ENCODE peak calls at places on chromosome 2, in five cellular contexts. One of them, this sample, is unnamed.

GRCh38 chr2:143451622-143452021 is 322.4 kb downstream of the ARHGAP15 start:
- DNase-seq in A549: no peak
- DNase-seq in K562: no peak
- DNase-seq in H1: no peak
- DNase-seq in HepG2: no peak
- DNase-seq in this sample: peak

GRCh38 chr2:238761802-238762373 is 86.0 kb upstream of the TWIST2 start:
- DNase-seq in A549: no peak
- DNase-seq in K562: no peak
- DNase-seq in H1: no peak
- DNase-seq in HepG2: no peak
- DNase-seq in this sample: peak

GRCh38 chr2:70986499-70987189 is 8.0 kb downstream of the TEX261 start:
- DNase-seq in A549: no peak
- DNase-seq in K562: no peak
- DNase-seq in H1: no peak
- DNase-seq in HepG2: no peak
- DNase-seq in this sample: no peak

GRCh38 chr2:102055346-102055975 is 63.7 kb downstream of the IL1R2 start:
- DNase-seq in A549: no peak
- DNase-seq in K562: no peak
- DNase-seq in H1: no peak
- DNase-seq in HepG2: no peak
- DNase-seq in this sample: peak

GRCh38 chr2:37300578-37300977 is 24.1 kb downstream of the PRKD3 start:
- DNase-seq in A549: no peak
- DNase-seq in K562: no peak
- DNase-seq in H1: no peak
- DNase-seq in HepG2: no peak
- DNase-seq in this sample: peak

GRCh38 chr2:32009479-32010256 is 1.1 kb downstream of the MEMO1 start:
- DNase-seq in A549: no peak
- DNase-seq in K562: peak
- DNase-seq in H1: no peak
- DNase-seq in HepG2: no peak
- DNase-seq in this sample: no peak

GRCh38 chr2:15840969-15841368 is 99.4 kb upstream of the MYCN start:
- DNase-seq in A549: no peak
- DNase-seq in K562: no peak
- DNase-seq in H1: no peak
- DNase-seq in HepG2: no peak
- DNase-seq in this sample: no peak

GRCh38 chr2:143893340-143893739 is 626.6 kb downstream of the ZEB2 start:
- DNase-seq in A549: no peak
- DNase-seq in K562: no peak
- DNase-seq in H1: no peak
- DNase-seq in HepG2: no peak
- DNase-seq in this sample: no peak

GRCh38 chr2:31266804-31267203 is 32.9 kb downstream of the EHD3 start:
- DNase-seq in A549: no peak
- DNase-seq in K562: no peak
- DNase-seq in H1: no peak
- DNase-seq in HepG2: no peak
- DNase-seq in this sample: no peak

GRCh38 chr2:165573534-165574461 is 104.3 kb downstream of the CSRNP3 start:
- DNase-seq in A549: no peak
- DNase-seq in K562: no peak
- DNase-seq in H1: peak
- DNase-seq in HepG2: peak
- DNase-seq in this sample: no peak

GRCh38 chr2:71891719-71892118 is 255.9 kb downstream of the CYP26B1 start:
- DNase-seq in A549: no peak
- DNase-seq in K562: no peak
- DNase-seq in H1: no peak
- DNase-seq in HepG2: no peak
- DNase-seq in this sample: no peak

GRCh38 chr2:99789851-99790250 is 300.0 kb upstream of the REV1 start:
- DNase-seq in A549: no peak
- DNase-seq in K562: no peak
- DNase-seq in H1: no peak
- DNase-seq in HepG2: no peak
- DNase-seq in this sample: peak

GRCh38 chr2:41720702-41721344 is 327.0 kb upstream of the PKDCC start:
- DNase-seq in A549: no peak
- DNase-seq in K562: no peak
- DNase-seq in H1: no peak
- DNase-seq in HepG2: no peak
- DNase-seq in this sample: peak

GRCh38 chr2:71613953-71614925 is 160.9 kb downstream of the DYSF start:
- DNase-seq in A549: no peak
- DNase-seq in K562: no peak
- DNase-seq in H1: no peak
- DNase-seq in HepG2: no peak
- DNase-seq in this sample: no peak

DNA sequence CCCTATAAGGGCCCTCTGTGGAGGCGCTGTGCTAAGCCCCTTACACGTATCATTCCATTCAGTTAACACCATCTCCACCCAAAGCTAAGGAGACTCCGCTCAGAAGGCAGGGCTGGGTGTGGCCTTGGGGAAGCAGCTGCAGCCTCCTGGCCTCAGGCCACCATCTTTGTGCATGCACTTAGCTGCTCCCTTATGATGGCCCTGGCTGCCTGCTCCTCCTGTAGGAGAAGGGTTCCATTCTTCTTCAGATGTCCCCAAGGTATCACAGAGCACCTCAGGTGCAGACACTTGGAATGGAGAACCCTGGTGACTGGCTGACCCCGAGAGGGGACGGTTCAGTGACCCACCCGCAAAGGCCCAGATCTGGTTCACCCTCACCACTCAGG is 9.6 kb downstream of the GPAT2 start:
- DNase-seq in A549: no peak
- DNase-seq in K562: no peak
- DNase-seq in H1: no peak
- DNase-seq in HepG2: no peak
- DNase-seq in this sample: no peak
- TF ChIP-seq POLR2A in A549: no peak
- TF ChIP-seq POLR2A in K562: no peak
- TF ChIP-seq POLR2A in H1: no peak
- TF ChIP-seq POLR2A in HepG2: no peak
- TF ChIP-seq POLR2A in this sample: no peak

GRCh38 chr2:234620018-234620417 is 123.1 kb upstream of the ARL4C start:
- DNase-seq in A549: no peak
- DNase-seq in K562: no peak
- DNase-seq in H1: no peak
- DNase-seq in HepG2: no peak
- DNase-seq in this sample: no peak
- H3K4me2 ChIP-seq in A549: no peak
- H3K4me2 ChIP-seq in K562: no peak
- H3K4me2 ChIP-seq in H1: no peak
- H3K4me2 ChIP-seq in HepG2: no peak
- H3K4me2 ChIP-seq in this sample: no peak

GRCh38 chr2:128714861-128715312 is 396.2 kb upstream of the HS6ST1 start:
- DNase-seq in A549: no peak
- DNase-seq in K562: no peak
- DNase-seq in H1: no peak
- DNase-seq in HepG2: no peak
- DNase-seq in this sample: no peak

GRCh38 chr2:128710770-128711169 is 392.1 kb upstream of the HS6ST1 start:
- DNase-seq in A549: no peak
- DNase-seq in K562: no peak
- DNase-seq in H1: no peak
- DNase-seq in HepG2: no peak
- DNase-seq in this sample: no peak

GRCh38 chr2:128715360-128715759 is 396.7 kb upstream of the HS6ST1 start:
- DNase-seq in A549: no peak
- DNase-seq in K562: no peak
- DNase-seq in H1: no peak
- DNase-seq in HepG2: no peak
- DNase-seq in this sample: no peak

GRCh38 chr2:128714285-128714684 is 395.6 kb upstream of the HS6ST1 start:
- DNase-seq in A549: no peak
- DNase-seq in K562: no peak
- DNase-seq in H1: no peak
- DNase-seq in HepG2: no peak
- DNase-seq in this sample: no peak

DNA sequence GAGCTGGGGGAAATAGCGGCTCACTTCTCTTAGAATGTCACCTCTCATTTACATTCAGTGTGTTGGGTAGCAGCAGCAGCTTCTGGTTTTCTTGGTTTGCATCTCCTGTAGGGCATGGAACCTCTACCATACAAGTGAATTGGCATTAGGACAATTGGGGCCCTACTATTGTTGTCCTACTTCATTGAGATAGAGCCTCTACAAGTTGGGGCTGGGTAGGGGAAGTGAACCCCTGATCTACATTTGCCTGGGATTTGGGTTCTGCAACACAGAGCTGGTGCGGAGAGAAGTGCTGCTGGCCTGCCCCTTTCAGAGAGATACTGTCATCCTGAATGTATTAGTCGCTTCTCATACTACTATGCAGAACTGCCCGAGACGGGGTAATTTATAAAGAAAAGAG is 391.6 kb upstream of the HS6ST1 start:
- DNase-seq in A549: no peak
- DNase-seq in K562: no peak
- DNase-seq in H1: no peak
- DNase-seq in HepG2: no peak
- DNase-seq in this sample: no peak
- TF ChIP-seq MAFK in A549: no peak
- TF ChIP-seq MAFK in K562: no peak
- TF ChIP-seq MAFK in H1: no peak
- TF ChIP-seq MAFK in HepG2: no peak
- TF ChIP-seq MAFK in this sample: no peak

GRCh38 chr2:74843371-74844298 is 9.7 kb downstream of the HK2 start:
- DNase-seq in A549: no peak
- DNase-seq in K562: no peak
- DNase-seq in H1: no peak
- DNase-seq in HepG2: peak
- DNase-seq in this sample: peak

GRCh38 chr2:74846481-74846880 is 12.6 kb downstream of the HK2 start:
- DNase-seq in A549: no peak
- DNase-seq in K562: no peak
- DNase-seq in H1: no peak
- DNase-seq in HepG2: no peak
- DNase-seq in this sample: no peak

GRCh38 chr2:74844752-74845151 is 10.8 kb downstream of the HK2 start:
- DNase-seq in A549: no peak
- DNase-seq in K562: no peak
- DNase-seq in H1: no peak
- DNase-seq in HepG2: no peak
- DNase-seq in this sample: no peak

GRCh38 chr2:74845991-74846390 is 12.1 kb downstream of the HK2 start:
- DNase-seq in A549: no peak
- DNase-seq in K562: no peak
- DNase-seq in H1: no peak
- DNase-seq in HepG2: no peak
- DNase-seq in this sample: peak

DNA sequence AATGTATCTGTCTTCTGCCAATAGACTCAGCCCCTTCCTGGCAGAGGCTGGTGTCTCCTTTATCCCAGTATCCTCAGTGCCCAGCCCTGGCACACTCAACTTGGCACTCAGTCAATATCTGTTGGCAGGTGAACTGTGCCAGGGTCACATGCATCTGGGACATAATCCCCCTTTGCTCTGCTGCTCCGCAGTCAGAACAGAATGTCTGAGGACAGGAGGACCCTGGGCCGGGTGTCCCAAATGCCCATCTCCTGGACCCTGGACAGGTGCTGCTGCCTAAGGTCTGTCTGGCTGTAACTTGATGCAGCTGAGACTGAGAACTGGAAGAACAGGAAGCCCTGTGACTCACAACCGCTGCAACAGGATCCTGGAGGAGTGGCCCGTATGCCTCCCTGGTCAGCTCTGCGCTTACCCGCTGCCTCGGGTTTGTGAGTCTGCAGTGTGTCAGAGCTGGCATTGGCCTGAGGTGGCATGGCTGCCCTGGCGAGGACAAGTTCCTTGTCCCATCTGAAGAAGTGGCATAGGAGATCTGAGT is 11.4 kb downstream of the HK2 start:
- DNase-seq in A549: peak
- DNase-seq in K562: no peak
- DNase-seq in H1: no peak
- DNase-seq in HepG2: no peak
- DNase-seq in this sample: peak
- TF ChIP-seq POLR2A in A549: no peak
- TF ChIP-seq POLR2A in K562: no peak
- TF ChIP-seq POLR2A in H1: no peak
- TF ChIP-seq POLR2A in HepG2: no peak
- TF ChIP-seq POLR2A in this sample: peak

DNA sequence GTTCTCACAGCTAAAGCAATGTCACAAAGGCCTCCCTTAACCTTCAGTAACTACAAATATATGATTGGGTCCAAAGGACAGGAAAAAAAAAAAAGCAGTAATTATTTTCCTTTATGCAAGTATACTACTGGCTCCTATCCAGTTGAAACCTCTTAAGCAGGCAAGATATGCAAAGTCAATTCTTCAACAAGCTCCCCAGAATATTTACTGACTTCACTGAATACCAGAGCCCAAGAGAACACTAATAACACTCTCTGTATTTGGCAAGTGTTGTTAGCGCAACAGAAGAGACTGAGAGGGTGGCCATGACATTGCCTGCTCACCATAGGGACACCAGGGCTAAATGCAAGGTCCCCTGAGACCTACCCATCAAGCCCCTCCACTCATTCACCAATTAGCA is 74.5 kb downstream of the AP1S3 start:
- DNase-seq in A549: no peak
- DNase-seq in K562: no peak
- DNase-seq in H1: no peak
- DNase-seq in HepG2: peak
- DNase-seq in this sample: peak
- H3K4me2 ChIP-seq in A549: no peak
- H3K4me2 ChIP-seq in K562: no peak
- H3K4me2 ChIP-seq in H1: no peak
- H3K4me2 ChIP-seq in HepG2: no peak
- H3K4me2 ChIP-seq in this sample: no peak

GRCh38 chr2:192064459-192064858 is 130.3 kb downstream of the TMEFF2 start:
- DNase-seq in A549: no peak
- DNase-seq in K562: no peak
- DNase-seq in H1: no peak
- DNase-seq in HepG2: no peak
- DNase-seq in this sample: no peak

GRCh38 chr2:192059226-192059625 is 135.5 kb downstream of the TMEFF2 start:
- DNase-seq in A549: no peak
- DNase-seq in K562: no peak
- DNase-seq in H1: no peak
- DNase-seq in HepG2: no peak
- DNase-seq in this sample: no peak

GRCh38 chr2:192060161-192060560 is 134.6 kb downstream of the TMEFF2 start:
- DNase-seq in A549: no peak
- DNase-seq in K562: no peak
- DNase-seq in H1: no peak
- DNase-seq in HepG2: no peak
- DNase-seq in this sample: no peak
- TF ChIP-seq MAFK in A549: no peak
- TF ChIP-seq MAFK in K562: no peak
- TF ChIP-seq MAFK in H1: no peak
- TF ChIP-seq MAFK in HepG2: no peak
- TF ChIP-seq MAFK in this sample: no peak

GRCh38 chr2:203637819-203638167 is 68.6 kb upstream of the CD28 start:
- DNase-seq in A549: no peak
- DNase-seq in K562: no peak
- DNase-seq in H1: no peak
- DNase-seq in HepG2: no peak
- DNase-seq in this sample: no peak
- TF ChIP-seq POLR2A in A549: no peak
- TF ChIP-seq POLR2A in K562: no peak
- TF ChIP-seq POLR2A in H1: no peak
- TF ChIP-seq POLR2A in HepG2: no peak
- TF ChIP-seq POLR2A in this sample: no peak